ENCODE peak calls at places on chromosome 2, in seven cellular contexts. J, Y, Z, I, G, T and D are unnamed samples.

GRCh38 chr2:38037757-38038615 is 38.0 kb downstream of the CYP1B1 start:
- DNase-seq in J (no peak), Y (peak), Z (no peak), I (no peak), G (no peak), T (peak), D (no peak)

GRCh38 chr2:239789711-239790110 is 235.4 kb downstream of the NDUFA10 start:
- DNase-seq in J (no peak), Y (no peak), Z (no peak), I (no peak), G (no peak), T (no peak), D (peak)

GRCh38 chr2:96251721-96252292 is 14.0 kb downstream of the TMEM127 start:
- DNase-seq in J (no peak), Y (peak), Z (no peak), I (no peak), G (no peak), T (peak), D (no peak)

GRCh38 chr2:73085691-73086090 is 14.2 kb upstream of the SFXN5 start:
- DNase-seq in J (peak), Y (peak), Z (peak), I (peak), G (peak), T (peak), D (peak)

GRCh38 chr2:181554511-181554910 is 97.3 kb downstream of the ITGA4 start:
- DNase-seq in J (no peak), Y (no peak), Z (no peak), I (no peak), G (no peak), T (no peak), D (no peak)

GRCh38 chr2:159904127-159904564 is 106.1 kb upstream of the CD302 start:
- DNase-seq in J (peak), Y (no peak), Z (no peak), I (no peak), G (peak), T (peak), D (peak)

GRCh38 chr2:49714433-49714832 is 560.1 kb upstream of the FSHR start:
- DNase-seq in J (no peak), Y (no peak), Z (no peak), I (no peak), G (no peak), T (no peak), D (no peak)

GRCh38 chr2:105934467-105934866 is 189.8 kb downstream of the NCK2 start:
- DNase-seq in J (no peak), Y (no peak), Z (peak), I (no peak), G (peak), T (no peak), D (no peak)

GRCh38 chr2:63840081-63840784 is 1.5 kb upstream of the UGP2 start:
- DNase-seq in J (no peak), Y (no peak), Z (no peak), I (no peak), G (peak), T (no peak), D (peak)